ENCODE peak calls at places on chromosomes 11 and 22, in six cellular contexts. R is H1, C is mesendoderm, W is neuronal stem cell, Z is IMR-90, E is H9. U is an unnamed sample.

GRCh38 chr11:57547854-57548377 is 10.5 kb downstream of the SMTNL1 start:
- DNase-seq in R (no peak), E (no peak), Z (no peak), W (no peak), C (peak), U (no peak)

GRCh38 chr11:73446766-73447165 is 70.6 kb downstream of the RELT start:
- DNase-seq in C (no peak), E (no peak), Z (no peak), R (no peak), W (no peak), U (no peak)

GRCh38 chr22:44811141-44811540 is 58.8 kb downstream of the ARHGAP8 start:
- DNase-seq in E (no peak), R (no peak), C (no peak), W (no peak), Z (no peak), U (no peak)

GRCh38 chr11:128653828-128654231 is 40.0 kb upstream of the FLI1 start:
- DNase-seq in E (peak), C (peak), W (no peak), Z (peak), R (peak), U (peak)

GRCh38 chr11:67303989-67304411 is 670 bp downstream of the SSH3 start:
- DNase-seq in W (no peak), E (peak), R (peak), Z (no peak), C (peak), U (no peak)

GRCh38 chr22:39349506-39349966 is 255 bp upstream of the SYNGR1 start:
- DNase-seq in W (peak), E (no peak), Z (no peak), C (peak), R (peak), U (peak)

GRCh38 chr11:114166897-114167323 is 107.4 kb downstream of the ZBTB16 start:
- DNase-seq in Z (peak), C (no peak), E (no peak), W (no peak), R (no peak), U (peak)

GRCh38 chr11:43376065-43376464 is 17.3 kb downstream of the TTC17 start:
- DNase-seq in R (no peak), C (no peak), W (no peak), Z (no peak), E (no peak), U (no peak)

GRCh38 chr11:279966-280761 is 2.0 kb downstream of the NLRP6 start:
- DNase-seq in Z (peak), E (no peak), C (no peak), W (no peak), R (peak), U (no peak)

GRCh38 chr11:44568706-44569473 is 3.4 kb downstream of the CD82 start:
- DNase-seq in W (no peak), R (no peak), Z (peak), E (no peak), C (no peak), U (peak)

GRCh38 chr11:68145120-68145866 is 24.1 kb upstream of the CHKA start:
- DNase-seq in Z (no peak), R (no peak), C (no peak), W (no peak), E (no peak), U (no peak)

GRCh38 chr11:126011220-126011619 is 51.4 kb downstream of the CDON start:
- DNase-seq in Z (no peak), W (no peak), R (no peak), E (no peak), C (no peak), U (no peak)

GRCh38 chr22:46085831-46086576 is 64.3 kb upstream of the PPARA start:
- DNase-seq in C (no peak), E (no peak), W (no peak), R (no peak), Z (no peak), U (no peak)

GRCh38 chr11:47415949-47416472 is 7.6 kb downstream of the SLC39A13 start:
- DNase-seq in Z (peak), C (peak), E (no peak), W (no peak), R (no peak), U (peak)

GRCh38 chr22:24435861-24436351 is 8.5 kb downstream of the ADORA2A start:
- DNase-seq in W (no peak), Z (peak), E (no peak), R (no peak), C (no peak), U (no peak)

GRCh38 chr22:28658448-28658847 is 21.2 kb downstream of the TTC28 start:
- DNase-seq in W (no peak), Z (no peak), C (no peak), R (no peak), E (no peak), U (no peak)

GRCh38 chr22:50677493-50678217 is 5.0 kb downstream of the SHANK3 start:
- DNase-seq in R (no peak), Z (no peak), E (no peak), W (no peak), C (no peak), U (no peak)

GRCh38 chr22:24977370-24978230 is 25.1 kb downstream of the KIAA1671 start:
- DNase-seq in W (no peak), E (no peak), C (peak), Z (no peak), R (peak), U (peak)

GRCh38 chr22:42062506-42063190 is 8.0 kb downstream of the NAGA start:
- DNase-seq in W (no peak), Z (no peak), C (no peak), R (peak), E (no peak), U (no peak)

GRCh38 chr22:26756675-26757293 is 99.4 kb downstream of the MIAT start:
- DNase-seq in W (peak), R (peak), Z (peak), E (peak), C (peak), U (peak)

GRCh38 chr11:125892994-125893393 is 5.5 kb downstream of the HYLS1 start:
- DNase-seq in R (no peak), Z (no peak), E (no peak), C (no peak), W (no peak), U (no peak)

GRCh38 chr22:25120093-25120561 is 79.5 kb upstream of the CRYBB3 start:
- DNase-seq in R (no peak), C (peak), Z (no peak), E (peak), W (peak), U (no peak)

GRCh38 chr11:67524480-67524808 is 1.2 kb upstream of the CABP2 start:
- DNase-seq in C (no peak), R (no peak), E (no peak), W (no peak), Z (no peak), U (no peak)

GRCh38 chr11:64342869-64343739 is 3.1 kb downstream of the CCDC88B start:
- DNase-seq in C (no peak), W (no peak), Z (no peak), R (no peak), E (peak), U (no peak)

GRCh38 chr22:28819253-28820096 is 19.1 kb upstream of the XBP1 start:
- DNase-seq in E (no peak), R (no peak), W (no peak), Z (no peak), C (no peak), U (no peak)

GRCh38 chr11:72519220-72519881 is 85.0 kb upstream of the CLPB start:
- DNase-seq in Z (peak), E (no peak), R (no peak), C (no peak), W (no peak), U (peak)

DNA sequence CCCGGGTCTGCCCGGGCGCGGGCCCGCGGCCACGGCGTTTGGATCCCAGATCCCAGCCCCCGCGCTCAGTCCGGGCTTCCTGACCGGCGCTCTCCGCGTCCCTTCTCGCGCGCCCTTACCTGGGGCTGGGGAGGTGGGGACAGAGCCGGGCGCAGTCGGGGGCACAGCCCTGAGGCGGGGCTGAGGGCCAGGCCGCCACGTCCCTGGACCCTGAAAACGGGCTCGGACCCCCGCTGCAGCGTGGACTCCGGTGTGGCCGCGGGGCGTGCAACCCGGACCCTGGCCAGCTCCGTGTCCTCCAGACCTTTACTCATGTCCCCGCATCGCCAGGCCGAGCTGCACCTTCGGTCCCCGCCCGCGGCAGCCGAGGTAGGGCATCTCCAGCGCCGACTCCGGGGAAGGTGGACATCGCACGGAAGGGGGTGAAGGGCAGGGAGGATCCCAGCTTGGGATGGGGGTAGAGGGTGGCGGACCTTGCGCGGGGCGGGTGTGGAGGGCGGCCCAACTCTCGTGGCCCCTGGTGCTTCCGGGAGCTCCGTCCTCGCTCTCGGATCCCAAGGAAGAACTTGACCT is 9.9 kb upstream of the AIFM3 start:
- DNase-seq in Z (no peak), C (peak), R (peak), W (no peak), E (peak), U (peak)
- H2AK5ac ChIP-seq in Z (no peak), C (no peak), R (no peak), W (peak), E (no peak), U (no peak)

GRCh38 chr22:36017661-36018091 is 10.9 kb downstream of the RBFOX2 start:
- DNase-seq in R (no peak), W (no peak), Z (no peak), C (peak), E (no peak), U (no peak)
- H2BK15ac ChIP-seq in R (no peak), W (no peak), Z (no peak), C (no peak), E (no peak), U (no peak)

DNA sequence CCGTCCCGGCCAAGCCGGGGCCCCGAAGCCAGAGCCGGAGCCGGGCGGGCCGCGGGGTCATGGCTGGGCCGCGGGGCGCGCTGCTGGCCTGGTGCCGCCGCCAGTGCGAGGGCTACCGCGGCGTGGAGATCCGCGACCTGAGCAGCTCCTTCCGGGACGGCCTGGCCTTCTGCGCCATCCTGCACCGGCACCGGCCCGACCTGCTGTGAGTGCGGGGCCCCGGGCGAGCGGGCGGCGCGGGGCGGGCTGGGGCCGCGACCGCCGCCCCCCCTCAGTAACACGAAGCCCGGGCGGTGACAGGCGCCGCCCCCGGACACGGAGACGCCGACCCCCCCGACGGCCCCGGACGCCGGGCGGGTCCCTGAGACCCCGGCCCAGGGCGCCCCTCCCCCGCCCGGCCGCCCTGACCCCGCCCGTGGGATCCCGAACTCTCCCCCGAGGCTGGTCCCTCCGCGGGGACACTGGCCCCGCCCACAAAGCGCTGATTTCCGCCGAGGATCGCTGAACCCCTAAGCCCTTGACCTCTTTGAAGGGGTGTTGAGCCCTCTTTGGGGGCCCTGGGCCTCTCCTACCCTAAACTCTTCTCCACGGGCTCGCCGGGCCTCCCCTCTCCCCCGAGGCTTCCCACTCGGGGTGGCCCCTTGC is 389 bp downstream of the MICALL1 start:
- DNase-seq in W (no peak), E (no peak), C (no peak), R (peak), Z (no peak), U (peak)
- H2BK120ac ChIP-seq in W (no peak), E (no peak), C (peak), R (no peak), Z (no peak), U (peak)

GRCh38 chr11:61754534-61755482 is 2.4 kb downstream of the MYRF start:
- DNase-seq in C (peak), W (no peak), E (no peak), Z (peak), R (no peak), U (peak)

GRCh38 chr11:61756452-61757212 is 4.2 kb downstream of the MYRF start:
- DNase-seq in Z (peak), E (no peak), W (no peak), R (no peak), C (peak), U (peak)

GRCh38 chr11:61756147-61756451 is 3.7 kb downstream of the MYRF start:
- DNase-seq in W (no peak), Z (no peak), C (no peak), R (no peak), E (no peak), U (no peak)

GRCh38 chr11:61760946-61761345 is 8.5 kb downstream of the MYRF start:
- DNase-seq in C (no peak), E (no peak), W (no peak), Z (no peak), R (no peak), U (no peak)

GRCh38 chr11:61757213-61757862 is 4.9 kb downstream of the MYRF start:
- DNase-seq in C (no peak), R (no peak), W (no peak), E (no peak), Z (no peak), U (no peak)
- H2AK5ac ChIP-seq in C (no peak), R (peak), W (peak), E (no peak), Z (no peak), U (peak)

GRCh38 chr11:133582731-133583130 is 50.4 kb upstream of the OPCML start:
- DNase-seq in R (no peak), C (no peak), Z (no peak), W (no peak), E (no peak), U (no peak)

GRCh38 chr11:133576351-133576750 is 44.0 kb upstream of the OPCML start:
- DNase-seq in C (peak), W (no peak), R (peak), E (peak), Z (no peak), U (no peak)

GRCh38 chr11:133577403-133577802 is 45.1 kb upstream of the OPCML start:
- DNase-seq in C (no peak), E (no peak), R (no peak), Z (no peak), W (no peak), U (no peak)

GRCh38 chr11:133581091-133581490 is 48.8 kb upstream of the OPCML start:
- DNase-seq in R (no peak), W (no peak), E (no peak), Z (no peak), C (no peak), U (no peak)

GRCh38 chr11:133579165-133580031 is 47.1 kb upstream of the OPCML start:
- DNase-seq in E (peak), W (peak), C (peak), Z (no peak), R (peak), U (no peak)
- H2BK15ac ChIP-seq in E (no peak), W (peak), C (no peak), Z (no peak), R (peak), U (no peak)

DNA sequence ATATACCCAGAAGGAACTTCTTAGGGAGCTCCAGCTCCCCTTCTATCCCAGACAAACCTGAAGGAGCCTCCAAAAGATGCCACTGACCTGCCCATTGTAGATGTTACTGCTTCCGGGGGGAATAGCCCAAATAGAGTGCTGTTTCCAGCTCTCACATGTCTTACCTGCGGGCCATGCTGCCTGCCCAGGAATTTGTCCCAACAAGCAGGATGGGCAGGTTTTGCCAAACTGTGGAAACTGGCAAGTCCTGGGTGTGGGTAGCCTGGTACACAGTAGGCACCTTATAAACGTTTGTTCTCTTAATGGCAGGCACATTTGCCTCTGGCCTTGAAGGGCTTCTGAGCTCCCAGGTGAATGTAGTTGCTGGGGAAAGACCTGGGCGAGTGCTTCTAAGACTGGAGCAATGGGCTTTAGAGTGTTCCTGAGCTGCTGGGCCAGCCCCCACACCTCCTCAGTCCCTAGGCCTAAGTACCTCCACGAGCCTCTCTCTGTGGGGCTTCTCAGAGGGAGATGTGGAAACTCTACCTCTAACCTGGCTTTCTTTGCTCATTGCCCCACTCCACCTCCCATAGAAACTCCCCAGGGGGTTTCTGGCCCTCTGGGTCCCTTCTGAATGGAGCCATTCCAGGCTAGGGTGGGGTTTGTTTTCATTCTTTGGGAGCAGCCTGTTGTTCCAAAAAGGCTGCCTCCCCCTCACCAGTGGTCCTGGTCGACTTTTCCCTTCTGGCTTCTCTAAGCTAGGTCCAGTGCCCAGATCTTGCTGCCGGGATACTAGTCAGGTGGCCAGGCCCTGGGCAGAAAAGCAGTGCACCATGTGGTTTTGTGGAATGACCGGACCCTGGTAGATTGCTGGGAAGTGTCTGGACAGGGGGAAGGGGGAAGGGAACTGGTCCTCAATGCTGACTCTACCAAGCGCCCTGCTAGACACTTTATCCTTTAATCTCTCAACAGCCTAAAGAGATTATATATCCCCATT is 37.2 kb downstream of the LIMK2 start:
- DNase-seq in C (no peak), R (no peak), E (no peak), W (no peak), Z (no peak), U (no peak)
- H2BK120ac ChIP-seq in C (no peak), R (no peak), E (no peak), W (no peak), Z (no peak), U (no peak)